ENCODE peak calls at places on chromosomes 4 and X, in six cellular contexts. N is A549, I is IMR-90, C is K562, D is HepG2, Q is GM12878. O is an unnamed sample.

GRCh38 chrX:17860179-17860780 is 818 bp downstream of the RAI2 start:
- DNase-seq in N (no peak), I (no peak), Q (no peak), D (no peak), C (no peak), O (peak; percentile 16)

GRCh38 chr4:1470393-1470670 is 64.1 kb upstream of the NKX1-1 start:
- DNase-seq in D (no peak), C (no peak), N (no peak), I (no peak), Q (no peak), O (no peak)

GRCh38 chr4:1767770-1768366 is 25.2 kb upstream of the FGFR3 start:
- DNase-seq in C (peak; percentile 90), D (peak; percentile 76), I (peak; percentile 8), Q (no peak), N (peak; percentile 87), O (peak; percentile 86)

GRCh38 chr4:155665054-155665453 is 1.6 kb upstream of the GUCY1A1 start:
- DNase-seq in D (no peak), Q (no peak), C (no peak), N (no peak), I (no peak), O (no peak)

GRCh38 chr4:137678796-137679195 is 146.5 kb upstream of the PCDH18 start:
- DNase-seq in N (no peak), I (peak; percentile 81), Q (no peak), D (no peak), C (no peak), O (no peak)

GRCh38 chr4:951594-952468 is 19.6 kb downstream of the TMEM175 start:
- DNase-seq in I (no peak), Q (no peak), D (no peak), C (no peak), N (no peak), O (no peak)

GRCh38 chrX:19174401-19175025 is 52.2 kb upstream of the ADGRG2 start:
- DNase-seq in I (peak; percentile 48), C (no peak), N (peak; percentile 39), D (no peak), Q (no peak), O (no peak)

GRCh38 chr4:147447820-147448219 is 33.1 kb upstream of the EDNRA start:
- DNase-seq in N (no peak), C (no peak), I (peak; percentile 19), D (no peak), Q (no peak), O (no peak)

GRCh38 chr4:181761130-181761529 is 482.1 kb upstream of the TENM3 start:
- DNase-seq in N (no peak), Q (no peak), D (no peak), I (peak; percentile 95), C (no peak), O (no peak)

GRCh38 chrX:819684-820083 is 189.1 kb downstream of the SHOX start:
- DNase-seq in I (no peak), C (no peak), D (no peak), Q (no peak), N (no peak), O (no peak)

DNA sequence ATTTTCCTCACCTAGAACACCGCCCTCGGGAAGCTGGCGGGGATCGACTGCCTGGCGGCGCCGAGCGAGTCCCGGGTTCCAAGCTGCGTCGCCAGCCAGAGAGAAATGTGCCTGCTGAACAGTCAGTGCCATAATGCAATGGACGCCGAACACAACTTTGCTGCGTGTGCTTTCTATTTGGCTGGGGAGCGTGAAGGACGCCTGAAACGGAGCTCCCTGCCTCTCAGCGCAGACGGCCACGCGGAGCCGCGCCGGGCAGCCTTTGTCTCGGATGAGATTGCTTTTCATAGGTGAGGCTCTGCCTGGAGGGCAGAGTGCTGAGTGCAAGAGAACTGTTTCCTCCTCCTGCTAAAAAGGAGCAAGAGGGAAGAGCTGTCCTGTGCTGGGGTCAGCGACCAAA is 107.7 kb upstream of the BCOR start:
- DNase-seq in Q (no peak), N (no peak), I (no peak), D (no peak), C (no peak), O (no peak)
- TF ChIP-seq BHLHE40 in Q (no peak), N (no peak), I (no peak), D (no peak), C (no peak), O (no peak)

DNA sequence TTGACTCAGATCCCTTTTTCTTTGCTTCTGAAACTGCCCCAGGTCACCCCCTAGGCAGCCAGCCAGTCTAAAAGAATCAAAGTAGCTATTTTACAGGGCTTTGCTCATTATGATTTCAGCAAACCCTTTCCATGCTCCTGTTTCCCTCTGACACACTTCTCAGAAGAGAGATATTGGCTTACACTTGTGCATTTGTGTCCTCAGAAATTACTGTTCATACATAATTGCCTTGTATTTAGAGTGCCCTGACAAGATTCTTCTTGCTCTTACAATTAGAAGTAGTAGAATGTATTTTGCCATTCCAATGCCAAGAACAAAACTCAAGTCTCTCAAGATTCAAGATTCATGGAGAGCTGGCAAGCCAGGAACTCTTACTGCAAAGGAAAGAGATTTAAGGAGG is 531.0 kb upstream of the ZFP42 start:
- DNase-seq in D (no peak), C (no peak), I (no peak), Q (no peak), N (no peak), O (no peak)
- TF ChIP-seq BHLHE40 in D (no peak), C (no peak), I (no peak), Q (no peak), N (no peak), O (no peak)

GRCh38 chrX:73916489-73916888 is 353.5 kb downstream of the CHIC1 start:
- DNase-seq in N (no peak), D (no peak), Q (no peak), I (no peak), C (no peak), O (no peak)

GRCh38 chrX:73922856-73923429 is 359.9 kb downstream of the CHIC1 start:
- DNase-seq in D (no peak), I (peak; percentile 26), N (no peak), Q (no peak), C (no peak), O (no peak)

GRCh38 chrX:73913580-73913979 is 350.6 kb downstream of the CHIC1 start:
- DNase-seq in I (peak; percentile 43), C (no peak), D (peak; percentile 3), Q (no peak), N (no peak), O (peak; percentile 55)

GRCh38 chrX:73916931-73917657 is 354.1 kb downstream of the CHIC1 start:
- DNase-seq in C (no peak), I (peak; percentile 91), Q (no peak), N (peak; percentile 41), D (no peak), O (peak; percentile 36)
- TF ChIP-seq BHLHE40 in C (no peak), I (no peak), Q (no peak), N (no peak), D (no peak), O (no peak)

DNA sequence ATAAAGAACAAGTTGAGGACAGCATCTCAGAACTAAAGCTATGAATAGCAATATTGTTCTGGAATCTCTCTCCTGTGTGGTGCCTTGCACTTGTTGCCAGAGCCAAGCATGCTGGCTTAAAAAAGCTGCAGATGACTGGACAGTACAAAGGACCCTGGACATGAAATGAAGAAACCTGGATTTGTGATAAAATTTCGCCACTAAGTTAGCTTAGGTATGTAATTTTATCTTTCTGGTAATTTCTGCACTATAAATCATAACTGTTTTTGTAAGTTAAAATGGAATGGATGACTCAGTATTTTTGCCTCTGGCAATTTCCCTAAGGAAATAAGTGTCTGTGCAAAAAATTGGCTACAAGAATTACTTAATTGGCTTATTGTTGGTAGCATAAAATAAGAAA is 317.2 kb downstream of the CAMK2D start:
- DNase-seq in C (no peak), I (peak; percentile 73), Q (no peak), D (no peak), N (no peak), O (no peak)
- TF ChIP-seq BHLHE40 in C (no peak), I (no peak), Q (no peak), D (no peak), N (no peak), O (no peak)

DNA sequence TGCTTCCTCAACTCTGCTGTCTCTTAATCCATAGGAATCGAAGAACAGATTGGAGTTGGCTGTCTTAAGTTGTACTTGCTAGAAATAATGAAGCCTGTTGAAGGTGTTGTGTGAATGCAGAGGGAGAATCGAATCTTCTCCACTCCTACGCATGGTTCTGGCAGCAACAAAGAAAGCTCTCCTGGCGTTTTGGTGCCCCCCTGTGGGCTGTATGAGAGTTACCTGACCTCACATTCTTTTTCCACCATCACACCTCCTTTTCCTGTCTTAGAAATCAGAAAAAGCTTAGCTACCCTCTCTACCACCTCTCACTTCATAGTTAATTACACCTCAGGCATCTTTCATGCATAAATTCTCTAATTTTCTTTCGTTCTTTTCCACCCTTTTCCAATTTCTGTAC is 16.3 kb downstream of the KLF8 start:
- DNase-seq in N (peak; percentile 10), D (peak; percentile 5), C (peak; percentile 40), I (peak; percentile 25), Q (peak; percentile 40), O (peak; percentile 63)
- TF ChIP-seq BHLHE40 in N (no peak), D (no peak), C (no peak), I (no peak), Q (no peak), O (no peak)

DNA sequence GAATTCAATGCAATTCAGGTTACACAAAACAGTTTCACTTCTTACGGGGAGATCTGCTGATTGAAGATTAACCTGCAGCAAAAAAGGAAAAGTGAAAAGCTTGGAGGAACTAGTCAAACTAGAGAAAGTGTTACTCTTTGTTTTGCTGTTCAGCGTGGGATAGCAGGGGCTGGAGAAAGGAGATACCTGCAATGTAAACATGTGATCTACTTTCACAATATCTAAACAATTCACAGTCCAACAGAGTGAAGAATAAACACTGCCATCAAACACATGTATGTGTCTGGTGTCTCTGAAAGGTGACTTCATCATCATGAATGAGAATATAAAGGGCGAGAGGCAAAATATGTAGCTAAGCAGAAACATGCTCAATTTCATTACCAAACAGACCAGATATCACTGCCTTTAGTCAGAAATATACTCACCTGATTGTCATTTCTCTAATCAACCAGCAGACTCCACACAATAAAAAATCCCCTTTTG is 26.4 kb downstream of the NIPAL1 start:
- DNase-seq in D (peak; percentile 77), Q (no peak), I (no peak), N (no peak), C (no peak), O (no peak)
- TF ChIP-seq BHLHE40 in D (peak; percentile 36), Q (peak; percentile 39), I (no peak), N (no peak), C (no peak), O (no peak)

GRCh38 chrX:71991164-71991563 is 80.5 kb downstream of the NHSL2 start:
- DNase-seq in D (no peak), I (no peak), N (no peak), C (no peak), Q (no peak), O (no peak)
- TF ChIP-seq BHLHE40 in D (no peak), I (no peak), N (no peak), C (no peak), Q (no peak), O (no peak)